ENCODE peak calls at places on chromosomes 13 and 19, in four cellular contexts. R, T, N and A are unnamed samples.
A peak's percentile ranks its signal among the peaks of the same experiment; 100 is the strongest.

GRCh38 chr19:13505761-13506549 is at the start of gene CACNA1A:
- DNase-seq in R (no peak), T (no peak), N (peak; percentile 14), A (no peak)

GRCh38 chr13:46097015-46097414 is 7.8 kb downstream of the CPB2 start:
- DNase-seq in R (no peak), T (no peak), N (no peak), A (no peak)

GRCh38 chr19:52786078-52786463 is 520 bp downstream of the ZNF600 start:
- DNase-seq in R (no peak), T (peak; percentile 28), N (no peak), A (no peak)

GRCh38 chr19:16429066-16429758 is 42.6 kb downstream of the EPS15L1 start:
- DNase-seq in R (no peak), T (peak; percentile 88), N (no peak), A (no peak)

GRCh38 chr13:105763851-105764250 is 771.6 kb downstream of the EFNB2 start:
- DNase-seq in R (no peak), T (no peak), N (peak; percentile 30), A (no peak)

GRCh38 chr13:113631341-113632095 is 26.5 kb downstream of the ATP4B start:
- DNase-seq in R (no peak), T (no peak), N (no peak), A (no peak)

GRCh38 chr19:15292847-15293582 is 39.3 kb downstream of the BRD4 start:
- DNase-seq in R (no peak), T (peak; percentile 39), N (no peak), A (no peak)

GRCh38 chr13:46132109-46132508 is 27.3 kb upstream of the CPB2 start:
- DNase-seq in R (no peak), T (no peak), N (no peak), A (no peak)

GRCh38 chr19:13153627-13154240 is 3.5 kb downstream of the IER2 start:
- DNase-seq in R (no peak), T (no peak), N (peak; percentile 40), A (no peak)

GRCh38 chr19:35032356-35032865 is 2.1 kb downstream of the SCN1B start:
- DNase-seq in R (no peak), T (no peak), N (no peak), A (no peak)

GRCh38 chr19:6678690-6679109 is 8.7 kb upstream of the TNFSF14 start:
- DNase-seq in R (no peak), T (no peak), N (peak; percentile 43), A (peak; percentile 6)

GRCh38 chr13:23960566-23961156 is 63.4 kb upstream of the C1QTNF9B start:
- DNase-seq in R (no peak), T (no peak), N (peak; percentile 48), A (no peak)

GRCh38 chr13:49456156-49456555 is 12.1 kb downstream of the SETDB2 start:
- DNase-seq in R (no peak), T (no peak), N (no peak), A (no peak)

GRCh38 chr19:996051-996838 is 4.0 kb upstream of the GRIN3B start:
- DNase-seq in R (no peak), T (no peak), N (peak; percentile 64), A (no peak)

GRCh38 chr19:47503823-47504145 is 11.1 kb downstream of the NAPA start:
- DNase-seq in R (no peak), T (no peak), N (no peak), A (no peak)

GRCh38 chr19:8367327-8368001 is 3.5 kb downstream of the ANGPTL4 start:
- DNase-seq in R (peak; percentile 96), T (peak; percentile 97), N (peak; percentile 93), A (peak; percentile 85)

GRCh38 chr13:59946924-59947323 is 216.8 kb downstream of the DIAPH3 start:
- DNase-seq in R (no peak), T (no peak), N (peak; percentile 82), A (no peak)

GRCh38 chr19:11195681-11196080 is 1.7 kb downstream of the KANK2 start:
- DNase-seq in R (no peak), T (no peak), N (no peak), A (no peak)
- H3K4me3 ChIP-seq in R (peak overlapping the region; percentile 96), T (peak overlapping the region; percentile 70), N (peak overlapping the region; percentile 94), A (peak overlapping the region; percentile 91)

DNA sequence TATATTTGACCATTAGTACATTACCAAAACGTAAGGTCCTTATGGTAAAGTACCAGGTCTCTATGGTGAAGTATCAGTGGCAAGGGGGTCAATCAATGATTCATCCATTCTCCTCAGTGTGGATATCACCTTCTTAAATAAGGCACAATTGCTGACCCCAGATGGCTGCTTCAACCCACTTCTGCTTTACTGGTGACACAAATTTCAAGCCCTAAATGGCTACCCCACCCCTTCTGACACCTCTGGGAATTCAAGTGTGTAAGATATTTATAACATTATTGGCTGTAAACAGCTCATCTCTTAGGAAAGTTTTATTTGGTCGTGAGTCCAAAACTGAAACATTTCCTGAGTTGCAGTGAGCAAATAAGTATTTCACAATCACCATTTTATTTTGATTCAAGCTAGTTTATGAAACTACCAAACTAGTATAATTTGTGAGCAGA is 7.9 kb upstream of the WBP4 start:
- DNase-seq in R (no peak), T (peak; percentile 46), N (no peak), A (no peak)
- H3K4me3 ChIP-seq in R (peak overlapping the region; percentile 29), T (no peak overlapping the region), N (peak overlapping the region; percentile 29), A (no peak overlapping the region)

GRCh38 chr19:19626516-19627441 is 1.2 kb downstream of the LPAR2 start:
- DNase-seq in R (no peak), T (no peak), N (no peak), A (no peak)
- H3K4me3 ChIP-seq in R (no peak overlapping the region), T (no peak overlapping the region), N (no peak overlapping the region), A (no peak overlapping the region)

DNA sequence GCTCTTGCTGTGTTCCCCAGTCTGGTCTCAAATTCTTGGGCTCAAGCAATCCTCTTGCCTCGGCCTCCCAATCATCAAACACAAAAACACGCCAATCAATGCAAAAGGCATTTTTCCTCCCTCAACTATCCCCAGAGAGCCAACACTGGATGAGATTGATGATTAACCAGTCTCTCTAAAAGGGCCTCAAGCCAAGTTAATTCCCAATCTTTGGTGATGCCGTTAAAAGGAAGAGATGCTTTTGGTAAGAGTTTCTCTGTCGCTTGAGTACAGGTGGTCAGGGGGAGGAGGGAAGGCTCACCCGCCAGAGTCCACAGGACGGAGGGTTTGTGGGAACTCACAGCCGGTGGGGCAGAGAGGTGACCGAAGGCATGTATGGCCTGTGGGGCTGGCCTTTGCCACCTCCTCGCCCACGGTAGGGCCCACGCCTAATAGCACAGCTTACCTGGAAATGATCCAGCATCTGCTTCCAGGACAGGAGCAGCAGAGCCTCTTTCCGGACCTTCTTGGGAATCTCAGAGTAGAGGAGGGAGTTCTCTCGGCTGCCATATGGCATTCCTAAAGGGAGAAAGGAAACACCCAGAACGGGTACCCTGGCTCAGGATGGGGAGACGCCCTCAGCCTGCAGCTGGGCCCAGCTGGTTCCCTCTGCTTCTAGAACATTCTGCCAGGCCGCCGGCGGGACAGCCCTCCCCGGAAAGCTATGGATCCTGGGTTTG is 18.1 kb downstream of the DPP9 start:
- DNase-seq in R (no peak), T (peak; percentile 66), N (no peak), A (no peak)
- H3K4me3 ChIP-seq in R (no peak overlapping the region), T (no peak overlapping the region), N (no peak overlapping the region), A (no peak overlapping the region)

GRCh38 chr13:65868106-65868505 is 1362.0 kb downstream of the PCDH9 start:
- DNase-seq in R (no peak), T (no peak), N (no peak), A (no peak)
- H3K4me3 ChIP-seq in R (no peak overlapping the region), T (no peak overlapping the region), N (no peak overlapping the region), A (no peak overlapping the region)

GRCh38 chr19:48780684-48781391 is 25.5 kb downstream of the FGF21 start:
- DNase-seq in R (no peak), T (no peak), N (peak; percentile 42), A (no peak)

GRCh38 chr19:48779636-48780035 is 24.3 kb downstream of the FGF21 start:
- DNase-seq in R (no peak), T (no peak), N (no peak), A (no peak)

DNA sequence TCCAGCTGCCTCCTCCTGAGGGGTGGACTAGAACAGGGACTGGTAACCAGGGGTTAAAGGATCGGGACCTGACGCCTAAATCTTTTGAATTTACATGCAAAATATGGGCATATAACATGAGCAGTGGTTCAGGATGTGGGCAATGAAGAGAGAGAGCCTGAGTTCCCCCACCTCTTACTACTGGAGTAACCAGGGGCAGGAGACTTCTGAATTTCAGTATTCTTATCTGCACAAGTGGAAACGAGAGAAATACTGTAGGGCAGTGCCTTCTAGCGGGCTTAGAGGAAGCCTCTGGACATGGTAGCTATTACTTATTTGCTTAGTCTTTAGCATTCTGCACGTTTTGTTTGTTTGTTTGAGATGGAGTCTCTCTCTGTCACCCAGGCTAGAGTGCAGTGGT is 26.3 kb downstream of the BCAT2 start:
- DNase-seq in R (no peak), T (no peak), N (no peak), A (no peak)
- H3K4me3 ChIP-seq in R (no peak overlapping the region), T (no peak overlapping the region), N (no peak overlapping the region), A (no peak overlapping the region)

DNA sequence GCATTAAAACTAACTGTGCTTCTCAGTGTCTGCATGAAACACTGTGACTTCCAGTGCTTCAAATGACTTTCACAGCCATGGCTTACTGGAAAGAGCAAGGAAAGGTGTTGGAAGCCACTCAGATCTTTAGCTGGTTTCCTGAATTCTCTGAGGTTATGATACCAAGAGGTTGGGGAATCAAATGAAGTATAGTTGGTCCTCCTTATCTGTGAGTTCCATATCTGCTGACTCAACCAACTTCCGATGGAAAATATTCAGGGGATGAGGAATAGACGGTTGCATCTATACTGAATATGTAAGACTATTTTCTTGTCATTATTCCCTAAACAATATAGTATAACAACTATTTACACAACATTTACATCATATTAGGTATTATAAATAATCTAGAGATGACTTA is 32.4 kb downstream of the EPSTI1 start:
- DNase-seq in R (no peak), T (no peak), N (no peak), A (no peak)
- H3K4me3 ChIP-seq in R (no peak overlapping the region), T (no peak overlapping the region), N (no peak overlapping the region), A (no peak overlapping the region)